ENCODE peak calls at places on chromosome 14, in four cellular contexts. Q, C, E and D are unnamed samples.

GRCh38 chr14:84445486-84445885 is 1084.5 kb upstream of the FLRT2 start:
- DNase-seq in Q (no peak), C (no peak), E (no peak), D (no peak)

GRCh38 chr14:102503576-102504224 is 5.9 kb downstream of the ANKRD9 start:
- DNase-seq in Q (no peak), C (no peak), E (no peak), D (no peak)

GRCh38 chr14:103480595-103480994 is 42.0 kb downstream of the CKB start:
- DNase-seq in Q (no peak), C (no peak), E (no peak), D (no peak)

GRCh38 chr14:104219731-104220224 is 81.4 kb downstream of the KIF26A start:
- DNase-seq in Q (peak; percentile 65), C (no peak), E (no peak), D (no peak)

GRCh38 chr14:75286313-75286712 is 7.7 kb downstream of the FOS start:
- DNase-seq in Q (no peak), C (no peak), E (no peak), D (peak; percentile 8)

GRCh38 chr14:50964683-50965390 is 20.6 kb upstream of the PYGL start:
- DNase-seq in Q (no peak), C (peak; percentile 57), E (peak; percentile 46), D (peak; percentile 90)

GRCh38 chr14:105325303-105325702 is 10.8 kb downstream of the PACS2 start:
- DNase-seq in Q (no peak), C (no peak), E (no peak), D (no peak)

GRCh38 chr14:77878783-77879182 is 78.9 kb downstream of the ADCK1 start:
- DNase-seq in Q (no peak), C (no peak), E (no peak), D (no peak)

GRCh38 chr14:104432611-104433231 is 146.8 kb upstream of the C14orf180 start:
- DNase-seq in Q (peak; percentile 69), C (no peak), E (no peak), D (no peak)

GRCh38 chr14:60723218-60724079 is 702 bp downstream of the SIX4 start:
- DNase-seq in Q (peak; percentile 82), C (peak; percentile 34), E (peak; percentile 20), D (peak; percentile 52)

GRCh38 chr14:23141706-23142467 is 22.8 kb upstream of the CEBPE start:
- DNase-seq in Q (peak; percentile 94), C (no peak), E (peak; percentile 80), D (peak; percentile 78)

GRCh38 chr14:90487462-90487861 is 90.6 kb downstream of the CALM1 start:
- DNase-seq in Q (no peak), C (no peak), E (no peak), D (no peak)

GRCh38 chr14:100714205-100714781 is 12.4 kb upstream of the DLK1 start:
- DNase-seq in Q (no peak), C (no peak), E (no peak), D (no peak)

GRCh38 chr14:65482769-65483438 is 70.4 kb downstream of the FUT8 start:
- DNase-seq in Q (no peak), C (no peak), E (no peak), D (no peak)

GRCh38 chr14:85529803-85530574 is at the start of gene FLRT2:
- DNase-seq in Q (peak; percentile 85), C (peak; percentile 28), E (peak; percentile 42), D (peak; percentile 85)

GRCh38 chr14:76805245-76805644 is 7.4 kb downstream of the ANGEL1 start:
- DNase-seq in Q (no peak), C (no peak), E (no peak), D (no peak)

GRCh38 chr14:96631621-96632362 is 129.6 kb downstream of the PAPOLA start:
- DNase-seq in Q (no peak), C (peak; percentile 9), E (no peak), D (no peak)

GRCh38 chr14:30608533-30609006 is 13.5 kb upstream of the SCFD1 start:
- DNase-seq in Q (no peak), C (no peak), E (no peak), D (peak; percentile 32)

GRCh38 chr14:100406505-100407131 is 83.5 kb downstream of the SLC25A47 start:
- DNase-seq in Q (peak; percentile 62), C (peak; percentile 84), E (no peak), D (peak; percentile 75)

GRCh38 chr14:99660006-99660566 is 15.2 kb downstream of the HHIPL1 start:
- DNase-seq in Q (no peak), C (no peak), E (no peak), D (no peak)

GRCh38 chr14:99418217-99418616 is 62.4 kb downstream of the SETD3 start:
- DNase-seq in Q (no peak), C (no peak), E (no peak), D (no peak)

GRCh38 chr14:103224996-103225874 is 102.0 kb downstream of the TNFAIP2 start:
- DNase-seq in Q (no peak), C (no peak), E (no peak), D (no peak)

GRCh38 chr14:83960832-83961512 is 1569.0 kb upstream of the FLRT2 start:
- DNase-seq in Q (no peak), C (no peak), E (no peak), D (no peak)

GRCh38 chr14:30855345-30856037 is 18.9 kb upstream of the COCH start:
- DNase-seq in Q (no peak), C (no peak), E (no peak), D (no peak)

GRCh38 chr14:34912966-34913365 is 37.8 kb upstream of the BAZ1A start:
- DNase-seq in Q (no peak), C (no peak), E (no peak), D (no peak)

GRCh38 chr14:68349900-68350323 is 443.0 kb downstream of the ZFP36L1 start:
- DNase-seq in Q (no peak), C (no peak), E (no peak), D (peak; percentile 36)

GRCh38 chr14:76056128-76056527 is 70.6 kb downstream of the IFT43 start:
- DNase-seq in Q (no peak), C (no peak), E (no peak), D (no peak)

GRCh38 chr14:52080817-52081755 is 12.2 kb upstream of the NID2 start:
- DNase-seq in Q (no peak), C (no peak), E (no peak), D (no peak)

GRCh38 chr14:71582705-71583104 is 349.5 kb upstream of the RGS6 start:
- DNase-seq in Q (no peak), C (no peak), E (no peak), D (no peak)

GRCh38 chr14:93976477-93977057 is at the start of gene ASB2:
- DNase-seq in Q (no peak), C (no peak), E (peak; percentile 66), D (no peak)

GRCh38 chr14:93977171-93977570 is 801 bp upstream of the ASB2 start:
- DNase-seq in Q (no peak), C (no peak), E (no peak), D (no peak)

GRCh38 chr14:93974299-93974698 is 2.1 kb downstream of the ASB2 start:
- DNase-seq in Q (no peak), C (no peak), E (no peak), D (no peak)

GRCh38 chr14:93974833-93975232 is 1.5 kb downstream of the ASB2 start:
- DNase-seq in Q (no peak), C (no peak), E (peak; percentile 42), D (no peak)

GRCh38 chr14:93975791-93976476 is 436 bp downstream of the ASB2 start:
- DNase-seq in Q (no peak), C (no peak), E (no peak), D (no peak)
- H3K4me1 ChIP-seq in Q (peaks cover 3% of the 10 kb centered on the region), C (no peaks in the 10 kb centered on the region), E (peaks cover 7% of the 10 kb centered on the region), D (no peaks in the 10 kb centered on the region)

GRCh38 chr14:80981156-80981555 is 25.7 kb downstream of the TSHR start:
- DNase-seq in Q (no peak), C (no peak), E (no peak), D (no peak)

GRCh38 chr14:80979951-80980350 is 24.5 kb downstream of the TSHR start:
- DNase-seq in Q (no peak), C (no peak), E (no peak), D (no peak)

GRCh38 chr14:80982711-80983110 is 27.3 kb downstream of the TSHR start:
- DNase-seq in Q (no peak), C (no peak), E (no peak), D (no peak)

GRCh38 chr14:80978403-80978802 is 23.0 kb downstream of the TSHR start:
- DNase-seq in Q (no peak), C (no peak), E (no peak), D (no peak)

GRCh38 chr14:80981673-80982072 is 26.3 kb downstream of the TSHR start:
- DNase-seq in Q (no peak), C (no peak), E (no peak), D (no peak)
- H3K4me1 ChIP-seq in Q (no peaks in the 10 kb centered on the region), C (no peaks in the 10 kb centered on the region), E (no peaks in the 10 kb centered on the region), D (no peaks in the 10 kb centered on the region)

GRCh38 chr14:24310387-24310665 is 386 bp downstream of the LTB4R2 start:
- DNase-seq in Q (no peak), C (peak; percentile 75), E (no peak), D (no peak)
- H3K4me1 ChIP-seq in Q (no peaks in the 10 kb centered on the region), C (peaks cover 8% of the 10 kb centered on the region), E (peaks cover 14% of the 10 kb centered on the region), D (peaks cover 62% of the 10 kb centered on the region)

DNA sequence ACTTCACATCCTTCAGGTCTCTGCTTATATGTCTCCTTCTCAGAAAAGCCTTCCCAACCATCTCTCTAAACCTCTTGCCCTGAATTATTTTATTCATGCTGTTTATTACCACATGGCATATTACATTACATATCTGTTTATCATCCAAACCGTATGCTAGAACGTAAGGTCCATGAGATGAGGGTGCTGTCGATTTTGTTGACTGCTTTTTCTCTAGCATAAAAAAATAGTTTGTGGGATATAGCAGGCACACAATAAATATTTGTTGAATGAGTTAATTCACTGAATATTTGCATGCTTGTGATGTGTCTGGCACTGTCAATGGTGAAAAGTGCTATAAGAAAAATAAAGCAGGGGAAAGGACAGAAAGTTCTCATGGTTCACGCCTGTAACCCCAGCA is 22.9 kb downstream of the SAMD4A start:
- DNase-seq in Q (no peak), C (no peak), E (no peak), D (no peak)
- H3K4me1 ChIP-seq in Q (peaks cover 16% of the 10 kb centered on the region), C (no peaks in the 10 kb centered on the region), E (no peaks in the 10 kb centered on the region), D (no peaks in the 10 kb centered on the region)

GRCh38 chr14:73753887-73754880 is 40.0 kb upstream of the PNMA1 start:
- DNase-seq in Q (no peak), C (peak; percentile 77), E (peak; percentile 41), D (no peak)
- H3K4me1 ChIP-seq in Q (peaks cover 15% of the 10 kb centered on the region), C (peaks cover 82% of the 10 kb centered on the region), E (peaks cover 84% of the 10 kb centered on the region), D (peaks cover 95% of the 10 kb centered on the region)